ENCODE peak calls at places on chromosomes 12 and 14, in five cellular contexts. Q is IMR-90, P is GM20000, Y is pancreas, A is GM10248. T is an unnamed sample.

GRCh38 chr14:105487449-105487985 is 831 bp downstream of the CRIP1 start:
- DNase-seq in Q (no peak), A (peak; percentile 60), Y (no peak), P (no peak), T (no peak)

GRCh38 chr12:19369691-19370148 is 69.6 kb upstream of the AEBP2 start:
- DNase-seq in Q (peak; percentile 84), P (no peak), Y (no peak), A (no peak), T (no peak)

GRCh38 chr12:103812789-103813188 is 28.2 kb downstream of the NT5DC3 start:
- DNase-seq in P (no peak), A (no peak), Q (no peak), Y (no peak), T (no peak)

GRCh38 chr12:124651508-124652273 is 84.3 kb upstream of the NCOR2 start:
- DNase-seq in P (no peak), Q (no peak), A (no peak), Y (no peak), T (no peak)

GRCh38 chr14:79745046-79745445 is 466.3 kb downstream of the DIO2 start:
- DNase-seq in Y (no peak), Q (peak; percentile 16), A (no peak), P (no peak), T (no peak)

GRCh38 chr12:41302979-41303403 is 114.9 kb downstream of the PDZRN4 start:
- DNase-seq in P (no peak), Y (no peak), Q (no peak), A (no peak), T (no peak)

GRCh38 chr12:26298785-26299621 is 103.6 kb downstream of the SSPN start:
- DNase-seq in Y (no peak), Q (peak; percentile 83), A (peak; percentile 79), P (peak; percentile 83), T (peak; percentile 78)

GRCh38 chr14:93957751-93958566 is 18.4 kb downstream of the ASB2 start:
- DNase-seq in P (no peak), Y (no peak), Q (no peak), A (no peak), T (no peak)

GRCh38 chr12:92132282-92132681 is 13.4 kb downstream of the BTG1 start:
- DNase-seq in Q (no peak), A (no peak), P (no peak), Y (no peak), T (no peak)
- TF ChIP-seq CTCF in Q (no peak), A (no peak), P (no peak), Y (no peak), T (no peak)

GRCh38 chr12:67415473-67415872 is 146.3 kb downstream of the CAND1 start:
- DNase-seq in P (peak; percentile 25), Q (peak; percentile 27), A (peak; percentile 9), Y (no peak), T (no peak)
- TF ChIP-seq CTCF in P (no peak), Q (peak; percentile 53), A (peak; percentile 57), Y (no peak), T (peak; percentile 47)

DNA sequence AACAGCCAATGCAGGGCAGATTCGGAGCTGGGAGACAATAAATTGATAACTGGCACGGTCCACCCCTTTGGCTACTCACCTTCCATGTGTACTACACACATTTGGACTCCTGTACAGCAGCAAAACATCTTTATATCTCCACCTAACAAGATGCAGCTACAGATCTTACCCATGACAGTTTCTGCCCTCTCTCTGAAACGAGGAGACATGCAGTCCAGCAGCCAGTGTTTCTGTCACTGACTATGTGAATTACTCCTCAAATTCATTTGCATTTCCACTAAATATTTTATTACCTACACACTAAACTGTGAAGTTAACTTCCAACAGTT is 58.7 kb upstream of the BEGAIN start:
- DNase-seq in A (no peak), Q (no peak), P (no peak), Y (no peak), T (no peak)
- TF ChIP-seq CTCF in A (no peak), Q (no peak), P (no peak), Y (no peak), T (no peak)

GRCh38 chr14:60327447-60328331 is 78.7 kb downstream of the PPM1A start:
- DNase-seq in A (peak; percentile 71), P (peak; percentile 78), Q (peak; percentile 20), Y (peak; percentile 71), T (peak; percentile 74)

GRCh38 chr14:60331201-60332045 is 82.4 kb downstream of the PPM1A start:
- DNase-seq in A (peak; percentile 71), P (peak; percentile 82), Y (peak; percentile 56), Q (peak; percentile 37), T (peak; percentile 66)

GRCh38 chr14:60326274-60326673 is 77.3 kb downstream of the PPM1A start:
- DNase-seq in Y (no peak), P (no peak), Q (no peak), A (no peak), T (no peak)

GRCh38 chr14:60332046-60332399 is 83.0 kb downstream of the PPM1A start:
- DNase-seq in Y (no peak), Q (no peak), A (no peak), P (no peak), T (no peak)

GRCh38 chr14:60328588-60328987 is 79.6 kb downstream of the PPM1A start:
- DNase-seq in Q (no peak), A (no peak), Y (no peak), P (no peak), T (no peak)
- TF ChIP-seq CTCF in Q (no peak), A (peak; percentile 1), Y (no peak), P (no peak), T (peak; percentile 22)

GRCh38 chr12:10304161-10304574 is 3.5 kb upstream of the KLRD1 start:
- DNase-seq in Q (peak; percentile 87), P (no peak), Y (no peak), A (no peak), T (no peak)
- TF ChIP-seq CTCF in Q (no peak), P (no peak), Y (no peak), A (no peak), T (no peak)

GRCh38 chr14:22432348-22432976 is 156.6 kb downstream of the DAD1 start:
- DNase-seq in Y (peak; percentile 74), P (no peak), Q (peak; percentile 84), A (no peak), T (no peak)

GRCh38 chr14:22428681-22429315 is 160.2 kb downstream of the DAD1 start:
- DNase-seq in P (no peak), A (no peak), Y (no peak), Q (peak; percentile 22), T (no peak)

GRCh38 chr14:22427771-22428228 is 161.2 kb downstream of the DAD1 start:
- DNase-seq in Q (peak; percentile 57), A (no peak), P (no peak), Y (no peak), T (no peak)

GRCh38 chr14:22426711-22427110 is 162.3 kb downstream of the DAD1 start:
- DNase-seq in Q (no peak), A (no peak), Y (no peak), P (no peak), T (no peak)

DNA sequence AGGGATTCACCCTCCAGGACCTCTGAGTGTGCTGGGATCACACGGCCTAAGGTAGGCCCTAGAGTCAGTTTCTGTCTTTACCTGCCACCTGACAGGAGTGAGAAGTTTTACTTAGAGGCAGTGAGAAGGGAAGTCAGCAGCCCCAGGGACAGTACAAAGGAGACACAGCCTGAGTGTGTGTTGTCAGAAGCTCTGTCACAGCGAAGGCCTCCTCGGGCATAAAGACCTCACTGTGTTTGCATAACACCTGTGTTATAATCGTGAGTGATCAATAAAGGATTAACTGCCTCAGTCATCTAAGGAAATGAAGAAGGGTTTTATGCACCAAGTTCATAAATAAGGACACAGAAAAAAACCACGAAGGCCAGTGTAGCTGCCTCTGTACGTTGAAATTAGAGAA is 159.5 kb downstream of the DAD1 start:
- DNase-seq in A (no peak), Y (no peak), Q (no peak), P (no peak), T (no peak)
- TF ChIP-seq CTCF in A (no peak), Y (no peak), Q (no peak), P (no peak), T (no peak)

DNA sequence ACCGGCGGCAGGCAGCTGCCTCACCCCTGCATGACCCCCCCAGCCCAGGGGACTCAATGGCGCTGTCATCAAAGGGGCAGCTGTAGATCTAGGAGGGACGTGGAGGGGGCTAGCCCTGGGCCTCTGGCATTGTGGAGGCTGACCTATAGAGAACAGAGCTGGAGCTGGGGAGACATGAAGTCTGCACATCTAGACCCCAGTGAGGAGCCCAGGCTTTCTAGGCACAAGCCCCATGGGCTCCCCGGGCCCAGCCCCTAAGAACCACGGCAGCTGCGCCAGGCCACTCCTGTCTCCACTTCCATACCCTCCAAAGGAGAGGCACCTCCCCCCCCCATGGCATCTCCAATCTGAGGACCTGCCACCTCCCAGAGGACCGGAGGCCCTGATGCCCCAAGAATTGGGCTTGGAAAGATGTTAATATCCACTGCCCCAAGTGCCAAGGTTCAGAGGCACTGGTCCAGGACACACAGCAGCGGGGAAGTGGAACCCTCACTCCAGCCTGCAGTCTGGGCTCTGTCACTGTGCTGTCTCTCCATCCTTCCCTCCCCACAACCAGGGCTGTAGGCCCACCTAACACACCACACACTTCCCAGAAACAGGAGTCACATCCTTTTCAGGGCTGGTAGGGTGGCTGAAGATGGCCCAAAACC is 4.5 kb downstream of the ANKRD9 start:
- DNase-seq in Q (no peak), P (no peak), A (no peak), Y (no peak), T (no peak)
- TF ChIP-seq CTCF in Q (no peak), P (no peak), A (no peak), Y (no peak), T (no peak)

GRCh38 chr12:87995581-87996178 is 33.5 kb downstream of the C12orf50 start:
- DNase-seq in Q (peak; percentile 73), Y (peak; percentile 27), A (peak; percentile 26), P (peak; percentile 40), T (peak; percentile 27)
- TF ChIP-seq CTCF in Q (peak; percentile 87), Y (peak; percentile 40), A (peak; percentile 72), P (peak; percentile 58), T (peak; percentile 76)

GRCh38 chr14:46574976-46575375 is 76.6 kb downstream of the RPL10L start:
- DNase-seq in Y (no peak), A (no peak), Q (no peak), P (no peak), T (no peak)
- TF ChIP-seq CTCF in Y (no peak), A (no peak), Q (no peak), P (no peak), T (no peak)

DNA sequence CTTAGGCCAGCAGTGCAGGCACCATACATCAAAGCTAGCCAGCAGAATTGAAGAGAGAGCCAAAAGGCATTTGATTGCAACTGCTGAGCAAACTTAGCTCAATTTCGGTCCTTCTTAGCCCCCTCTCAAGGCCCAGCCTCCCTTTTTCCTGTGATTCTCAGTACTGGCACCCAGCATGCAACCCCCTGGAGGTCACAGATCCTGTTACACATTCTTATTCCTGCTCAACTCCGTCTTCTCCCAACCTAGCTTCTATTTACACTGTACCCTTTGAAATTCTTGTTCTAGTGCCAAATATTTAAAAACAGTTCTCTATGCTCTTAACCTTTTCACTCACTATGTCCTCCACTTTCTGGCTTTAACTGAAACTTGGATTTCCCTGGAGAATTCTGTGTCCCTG is 131.3 kb upstream of the CPSF6 start:
- DNase-seq in Q (no peak), P (no peak), A (no peak), Y (no peak), T (no peak)
- TF ChIP-seq CTCF in Q (no peak), P (no peak), A (no peak), Y (no peak), T (no peak)